ENCODE peak calls at places on chromosomes 3 and 15, in four cellular contexts. X, Y, L and W are unnamed samples. For H3K4me1, the result is how much of the 10 kb centered on the place peaks cover.

GRCh38 chr3:149706905-149707304 is 45.4 kb downstream of the COMMD2 start:
- DNase-seq in L (no peak), Y (peak), X (no peak), W (no peak)

GRCh38 chr15:29072444-29072843 is 186.7 kb downstream of the APBA2 start:
- DNase-seq in Y (no peak), X (no peak), L (peak), W (no peak)

GRCh38 chr3:16311960-16312451 is 47.0 kb downstream of the OXNAD1 start:
- DNase-seq in X (no peak), L (no peak), Y (no peak), W (peak)

GRCh38 chr15:38274135-38274534 is 21.5 kb downstream of the SPRED1 start:
- DNase-seq in Y (no peak), X (no peak), L (no peak), W (no peak)

GRCh38 chr3:23800731-23801130 is 5.0 kb upstream of the UBE2E1 start:
- DNase-seq in X (peak), L (no peak), Y (no peak), W (no peak)

GRCh38 chr3:101068876-101069606 is 75.8 kb upstream of the ABI3BP start:
- DNase-seq in L (no peak), Y (no peak), X (no peak), W (no peak)

GRCh38 chr3:184552863-184553262 is 8.7 kb upstream of the EPHB3 start:
- DNase-seq in X (no peak), Y (no peak), L (no peak), W (no peak)

GRCh38 chr15:77181305-77182074 is 110.6 kb upstream of the TSPAN3 start:
- DNase-seq in Y (no peak), L (no peak), X (no peak), W (no peak)

GRCh38 chr3:46677096-46677702 is 16.3 kb downstream of the ALS2CL start:
- DNase-seq in Y (no peak), X (no peak), L (no peak), W (no peak)

GRCh38 chr15:38174691-38175090 is 77.9 kb upstream of the SPRED1 start:
- DNase-seq in X (no peak), Y (no peak), L (no peak), W (no peak)

GRCh38 chr15:59262316-59262715 is 55.7 kb downstream of the LDHAL6B start:
- DNase-seq in L (no peak), X (no peak), Y (no peak), W (no peak)

DNA sequence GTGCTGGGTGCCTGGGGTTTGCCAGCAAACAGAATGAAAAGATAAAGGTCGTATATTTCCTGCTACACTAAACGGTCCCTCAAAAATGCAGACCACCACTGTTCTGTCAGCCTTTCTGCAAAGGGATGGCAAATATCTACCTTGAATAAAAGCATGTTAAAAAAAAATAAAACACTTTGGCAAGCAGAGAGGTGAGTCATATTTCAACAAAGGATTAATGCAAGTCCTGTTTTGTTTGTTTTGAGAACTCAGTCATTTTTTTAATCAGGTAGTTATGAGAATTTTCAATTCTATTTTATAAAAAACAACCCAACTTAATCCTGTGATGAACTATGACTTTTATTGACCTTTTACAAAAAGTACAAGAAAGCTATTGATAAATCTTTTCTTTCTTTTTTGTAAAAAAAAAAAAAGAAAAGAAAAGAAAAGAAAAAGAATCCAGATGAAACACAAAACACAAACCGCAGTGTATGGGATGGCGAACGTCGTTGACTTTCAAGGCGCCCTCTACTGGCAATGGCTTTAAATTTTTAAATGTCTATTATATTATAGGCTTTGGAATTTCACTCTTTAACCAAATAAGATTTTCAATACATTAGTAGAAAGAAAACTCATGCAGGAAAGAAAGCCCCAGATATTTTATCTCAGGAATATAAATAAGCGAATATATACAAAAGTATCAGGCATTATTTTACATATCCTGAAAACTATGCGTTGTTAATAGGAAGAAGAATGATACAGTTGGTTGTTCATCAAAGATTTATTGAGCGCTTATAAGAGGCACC is 87.8 kb downstream of the NCEH1 start:
- DNase-seq in L (peak), X (no peak), Y (peak), W (peak)
- TF ChIP-seq POLR2AphosphoS5 in L (no peak), X (no peak), Y (no peak), W (no peak)

GRCh38 chr3:40615916-40616315 is 91.2 kb downstream of the ZNF621 start:
- DNase-seq in Y (peak), X (no peak), L (no peak), W (no peak)
- H3K4me3 ChIP-seq in Y (peak), X (no peak), L (peak), W (no peak)

GRCh38 chr3:171430530-171430929 is 29.7 kb downstream of the TNIK start:
- DNase-seq in X (no peak), Y (no peak), L (no peak), W (no peak)

GRCh38 chr3:171428892-171429291 is 31.3 kb downstream of the TNIK start:
- DNase-seq in X (no peak), L (no peak), Y (no peak), W (no peak)

GRCh38 chr3:171429635-171430034 is 30.6 kb downstream of the TNIK start:
- DNase-seq in X (no peak), Y (peak), L (no peak), W (no peak)

GRCh38 chr3:171432548-171432947 is 27.7 kb downstream of the TNIK start:
- DNase-seq in Y (no peak), X (no peak), L (no peak), W (no peak)

GRCh38 chr3:171431550-171431949 is 28.7 kb downstream of the TNIK start:
- DNase-seq in L (no peak), X (no peak), Y (no peak), W (no peak)
- H3K4me1 ChIP-seq in L (under half), X (under half), Y (half or more), W (under half)

DNA sequence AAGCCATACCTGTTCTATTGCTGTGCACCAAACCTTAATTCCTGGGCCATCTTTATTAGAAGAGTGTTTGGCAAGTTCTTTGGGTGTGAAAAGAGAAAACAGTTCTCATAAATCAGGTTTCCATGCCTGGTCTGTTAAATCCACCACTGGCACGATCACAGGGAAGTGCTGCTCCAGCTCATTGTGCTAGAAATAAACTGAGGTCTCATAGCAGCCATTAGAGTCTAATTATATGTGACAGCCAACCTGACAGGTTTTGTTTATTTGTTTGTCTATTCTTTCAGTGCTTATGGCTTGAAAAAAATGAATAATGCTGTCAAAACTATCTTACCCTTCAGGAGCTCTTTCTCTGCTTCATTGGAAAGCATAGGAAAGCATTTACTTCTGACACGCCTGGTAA is 147.1 kb upstream of the CNTN6 start:
- DNase-seq in L (no peak), X (no peak), Y (no peak), W (no peak)
- TF ChIP-seq POLR2AphosphoS5 in L (no peak), X (no peak), Y (no peak), W (no peak)

GRCh38 chr3:49421890-49422378 is 339 bp downstream of the AMT start:
- DNase-seq in X (no peak), Y (no peak), L (peak), W (no peak)
- H3K4me3 ChIP-seq in X (no peak), Y (peak), L (peak), W (peak)

GRCh38 chr3:196198081-196198675 is 13.0 kb downstream of the ZDHHC19 start:
- DNase-seq in L (no peak), Y (no peak), X (no peak), W (no peak)

GRCh38 chr3:196195664-196196255 is 15.4 kb downstream of the ZDHHC19 start:
- DNase-seq in L (no peak), X (no peak), Y (no peak), W (no peak)

GRCh38 chr3:196197524-196197923 is 13.7 kb downstream of the ZDHHC19 start:
- DNase-seq in X (no peak), Y (no peak), L (no peak), W (no peak)

GRCh38 chr3:196202516-196202970 is 8.7 kb downstream of the ZDHHC19 start:
- DNase-seq in L (no peak), Y (peak), X (no peak), W (peak)

GRCh38 chr3:196198771-196199753 is 12.1 kb downstream of the ZDHHC19 start:
- DNase-seq in Y (peak), X (no peak), L (no peak), W (no peak)
- H3K4me1 ChIP-seq in Y (under half), X (under half), L (under half), W (under half)

GRCh38 chr3:64321747-64322146 is 96.5 kb upstream of the PRICKLE2 start:
- DNase-seq in L (no peak), X (no peak), Y (peak), W (no peak)

GRCh38 chr3:64318670-64319271 is 93.5 kb upstream of the PRICKLE2 start:
- DNase-seq in L (no peak), Y (peak), X (no peak), W (no peak)

GRCh38 chr3:64316971-64317370 is 91.7 kb upstream of the PRICKLE2 start:
- DNase-seq in X (no peak), L (no peak), Y (no peak), W (no peak)

GRCh38 chr3:64319391-64319790 is 94.1 kb upstream of the PRICKLE2 start:
- DNase-seq in L (no peak), Y (peak), X (no peak), W (no peak)

DNA sequence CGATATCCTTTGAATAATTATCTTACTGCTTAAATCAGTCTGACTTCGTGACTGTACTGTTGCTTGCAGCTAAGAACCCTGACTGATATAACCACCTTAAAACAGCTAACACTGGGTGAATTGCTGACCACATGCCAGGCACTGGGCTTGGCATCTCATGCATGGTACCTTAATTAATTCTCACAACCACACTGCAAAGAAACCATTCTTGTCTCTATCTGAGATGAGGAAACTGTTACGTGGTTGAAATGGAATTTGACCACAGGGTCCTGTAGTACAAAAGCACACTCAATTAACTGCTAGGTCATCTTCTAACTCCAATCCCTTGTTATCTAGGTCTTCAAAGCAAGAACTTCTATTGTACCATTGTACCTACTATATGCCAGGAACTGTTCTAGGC is 92.7 kb upstream of the PRICKLE2 start:
- DNase-seq in L (no peak), Y (no peak), X (no peak), W (no peak)
- TF ChIP-seq POLR2AphosphoS5 in L (no peak), Y (no peak), X (no peak), W (no peak)

DNA sequence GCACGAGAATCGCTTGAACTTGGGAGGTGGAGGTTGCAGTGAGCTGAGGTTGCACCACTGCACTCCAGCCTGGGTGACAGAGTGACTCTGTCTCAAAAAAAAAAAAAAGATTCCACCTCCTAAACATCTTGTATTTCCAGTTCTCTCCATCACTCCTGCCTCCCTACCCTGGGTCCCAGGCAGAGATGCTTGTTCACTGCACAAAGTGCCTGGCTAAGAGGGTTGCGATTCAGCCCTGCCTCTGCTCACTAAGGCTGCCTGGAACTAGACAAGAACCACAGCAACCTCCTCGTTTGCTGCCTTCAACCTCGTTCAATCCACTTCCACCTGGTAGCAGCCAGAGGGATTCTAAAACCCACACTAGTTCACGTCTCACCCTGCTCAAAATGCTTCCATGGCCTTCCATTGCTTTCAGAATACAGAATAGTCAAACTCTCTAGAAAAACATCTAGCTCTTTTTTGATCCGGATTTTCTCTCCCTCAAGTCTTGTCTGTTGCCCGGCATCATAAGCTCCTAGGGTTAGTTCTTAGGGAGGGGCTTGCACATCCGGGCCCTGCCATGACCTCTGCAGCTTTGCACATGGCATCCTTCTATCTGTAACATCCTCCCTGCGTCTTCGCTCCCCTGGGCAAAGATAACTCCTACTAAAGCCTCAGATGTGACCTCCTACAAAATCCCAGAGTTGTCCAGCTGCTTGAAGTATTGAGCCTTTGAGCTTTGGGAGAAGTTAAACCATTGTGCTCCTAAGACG is 1.0 kb upstream of the MCM2 start:
- DNase-seq in Y (no peak), X (no peak), L (no peak), W (no peak)
- H3K4me3 ChIP-seq in Y (peak), X (peak), L (peak), W (no peak)